ENCODE peak calls at places on chromosomes 11 and 22, in six cellular contexts. E is progenitor cell of endocrine pancreas, T is epithelial cell of esophagus, K is IMR-90, U is uterus, A is PC-3. Y is an unnamed sample.
A peak's percentile ranks its signal among the peaks of the same experiment; 100 is the strongest.

GRCh38 chr11:69791266-69791665 is 16.1 kb upstream of the FGF4 start:
- DNase-seq in E (no peak), T (peak; percentile 18), K (peak; percentile 61), U (no peak), A (peak; percentile 89), Y (no peak)

GRCh38 chr22:28180804-28181203 is 261.7 kb upstream of the PITPNB start:
- DNase-seq in E (no peak), T (no peak), K (no peak), U (no peak), A (no peak), Y (no peak)

GRCh38 chr11:77131560-77131959 is 3.5 kb downstream of the MYO7A start:
- DNase-seq in E (no peak), T (no peak), K (no peak), U (no peak), A (no peak), Y (no peak)

GRCh38 chr11:91173701-91174100 is 950.9 kb upstream of the CHORDC1 start:
- DNase-seq in E (no peak), T (peak; percentile 53), K (peak; percentile 28), U (no peak), A (peak; percentile 64), Y (no peak)

GRCh38 chr11:42631223-42631843 is 680.5 kb upstream of the API5 start:
- DNase-seq in E (no peak), T (peak; percentile 34), K (no peak), U (no peak), A (peak; percentile 65), Y (no peak)

GRCh38 chr22:45627489-45628233 is 44.0 kb upstream of the ATXN10 start:
- DNase-seq in E (no peak), T (no peak), K (no peak), U (no peak), A (no peak), Y (no peak)

GRCh38 chr11:5123802-5124521 is 14.2 kb downstream of the OR52A5 start:
- DNase-seq in E (peak; percentile 41), T (peak; percentile 76), K (peak; percentile 76), U (peak; percentile 19), A (peak; percentile 71), Y (peak; percentile 79)

GRCh38 chr22:35380537-35381423 is at the start of gene HMOX1:
- DNase-seq in E (peak; percentile 58), T (peak; percentile 85), K (peak; percentile 85), U (peak; percentile 92), A (peak; percentile 71), Y (peak; percentile 81)

GRCh38 chr22:46754110-46754799 is 8.2 kb upstream of the TBC1D22A start:
- DNase-seq in E (no peak), T (peak; percentile 97), K (peak; percentile 99), U (peak; percentile 86), A (peak; percentile 91), Y (no peak)

GRCh38 chr22:24810043-24810749 is 4.2 kb downstream of the SGSM1 start:
- DNase-seq in E (no peak), T (no peak), K (no peak), U (peak; percentile 27), A (no peak), Y (peak; percentile 15)

GRCh38 chr22:17145021-17145680 is 13.9 kb downstream of the HDHD5 start:
- DNase-seq in E (no peak), T (no peak), K (no peak), U (no peak), A (no peak), Y (no peak)

GRCh38 chr11:95522871-95523270 is 266.7 kb downstream of the FAM76B start:
- DNase-seq in E (no peak), T (peak; percentile 97), K (peak; percentile 45), U (no peak), A (no peak), Y (no peak)

GRCh38 chr11:2580061-2580421 is 119.8 kb downstream of the KCNQ1OT1 start:
- DNase-seq in E (no peak), T (no peak), K (no peak), U (peak; percentile 10), A (no peak), Y (no peak)

GRCh38 chr11:87290304-87290922 is 252.7 kb downstream of the TMEM135 start:
- DNase-seq in E (no peak), T (peak; percentile 63), K (peak; percentile 64), U (no peak), A (peak; percentile 93), Y (no peak)

GRCh38 chr11:47394322-47395224 is 13.8 kb upstream of the SLC39A13 start:
- DNase-seq in E (no peak), T (no peak), K (peak; percentile 20), U (no peak), A (no peak), Y (peak; percentile 76)

GRCh38 chr11:35484435-35484834 is 41.0 kb downstream of the PAMR1 start:
- DNase-seq in E (no peak), T (peak; percentile 11), K (peak; percentile 85), U (no peak), A (peak; percentile 95), Y (no peak)

GRCh38 chr11:17171342-17171741 is 36.4 kb downstream of the PIK3C2A start:
- DNase-seq in E (no peak), T (peak; percentile 9), K (peak; percentile 60), U (no peak), A (no peak), Y (no peak)

GRCh38 chr11:68610452-68611116 is 73.8 kb upstream of the GAL start:
- DNase-seq in E (no peak), T (no peak), K (peak; percentile 5), U (no peak), A (no peak), Y (no peak)
- TF ChIP-seq CTCF in E (peak; percentile 31), T (peak; percentile 28), K (peak; percentile 34), U (no peak), A (peak; percentile 54), Y (no peak)

DNA sequence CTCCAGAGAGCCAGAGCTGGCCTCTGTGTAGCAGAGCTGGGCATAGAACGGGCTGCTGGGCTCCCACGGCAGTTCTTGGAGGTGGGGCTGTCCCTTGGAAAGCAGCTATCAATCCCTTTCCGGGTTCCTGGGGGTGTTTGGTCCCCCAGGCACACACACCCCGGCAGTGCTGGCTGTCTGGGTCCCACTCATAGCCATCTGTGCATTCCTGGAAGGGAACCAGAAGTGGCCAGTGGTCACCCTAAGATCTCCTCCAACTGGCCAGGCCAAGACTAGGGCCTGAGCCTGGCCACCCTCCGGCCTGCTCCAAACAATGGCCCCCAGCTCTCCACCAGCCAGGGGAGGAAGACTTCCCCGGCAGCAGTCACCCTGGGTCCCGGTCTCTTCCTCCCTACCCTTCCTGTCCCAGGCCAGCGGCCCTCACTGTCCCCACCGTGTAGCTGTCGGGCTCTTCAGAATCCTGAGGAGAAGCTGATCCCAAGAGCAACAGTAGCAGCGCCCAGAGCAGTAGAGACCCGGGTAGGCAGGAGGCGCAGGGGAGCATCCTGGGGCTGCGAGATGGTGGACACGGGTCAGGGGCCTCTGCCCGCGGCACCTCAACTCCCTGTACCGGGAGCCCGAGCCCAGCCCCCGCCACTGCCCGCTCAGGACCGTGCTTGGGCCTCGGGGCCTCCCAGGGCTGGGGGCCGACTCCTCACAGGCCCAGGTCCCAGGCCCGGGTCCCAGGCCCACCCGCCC is 620 bp downstream of the EFEMP2 start:
- DNase-seq in E (peak; percentile 42), T (no peak), K (no peak), U (no peak), A (no peak), Y (peak; percentile 56)
- TF ChIP-seq CTCF in E (peak; percentile 28), T (no peak), K (peak; percentile 23), U (no peak), A (no peak), Y (no peak)

GRCh38 chr11:106329273-106330018 is 252.0 kb downstream of the AASDHPPT start:
- DNase-seq in E (no peak), T (no peak), K (no peak), U (no peak), A (peak; percentile 76), Y (no peak)
- TF ChIP-seq CTCF in E (no peak), T (no peak), K (no peak), U (no peak), A (peak; percentile 33), Y (no peak)

GRCh38 chr11:58275002-58275401 is 6.9 kb upstream of the OR10W1 start:
- DNase-seq in E (no peak), T (no peak), K (no peak), U (no peak), A (no peak), Y (no peak)
- TF ChIP-seq CTCF in E (no peak), T (no peak), K (no peak), U (no peak), A (no peak), Y (no peak)

GRCh38 chr11:108680267-108680666 is 15.4 kb downstream of the DDX10 start:
- DNase-seq in E (no peak), T (no peak), K (peak; percentile 39), U (no peak), A (no peak), Y (no peak)

DNA sequence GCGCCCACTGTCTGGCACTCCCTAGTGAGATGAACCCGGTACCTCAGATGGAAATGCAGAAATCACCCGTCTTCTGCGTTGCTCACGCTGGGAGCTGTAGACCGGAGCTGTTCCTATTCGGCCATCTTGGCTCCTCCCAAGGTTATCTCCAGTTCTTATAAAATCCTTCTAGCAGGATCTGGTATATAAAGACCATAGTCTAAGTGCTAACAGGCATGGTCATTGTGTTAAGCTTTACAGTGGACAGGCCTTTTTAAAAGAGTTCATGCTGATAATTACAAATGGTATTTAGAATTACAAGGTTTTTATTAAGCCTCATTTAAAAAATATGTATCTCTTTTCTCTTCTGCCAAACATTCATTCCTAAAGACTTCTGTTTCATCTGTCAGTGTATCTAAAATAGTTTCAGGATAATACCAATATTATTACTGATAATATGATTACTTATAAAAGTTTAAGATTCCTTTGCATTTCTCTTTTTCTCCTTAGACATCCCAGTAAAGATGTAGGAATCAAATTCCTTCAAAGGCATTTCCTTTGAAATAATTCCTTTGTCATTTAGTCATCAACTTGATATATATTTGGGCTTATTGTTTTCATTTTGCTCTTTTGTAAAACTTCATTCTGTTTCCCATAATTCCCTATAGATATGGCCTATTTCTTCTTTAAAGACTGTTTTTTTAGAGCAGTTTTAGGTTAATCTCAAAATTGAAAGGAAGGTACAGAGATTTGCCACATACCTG is 20.7 kb downstream of the DDX10 start:
- DNase-seq in E (no peak), T (no peak), K (peak; percentile 29), U (no peak), A (no peak), Y (no peak)
- TF ChIP-seq CTCF in E (no peak), T (no peak), K (no peak), U (no peak), A (no peak), Y (no peak)

DNA sequence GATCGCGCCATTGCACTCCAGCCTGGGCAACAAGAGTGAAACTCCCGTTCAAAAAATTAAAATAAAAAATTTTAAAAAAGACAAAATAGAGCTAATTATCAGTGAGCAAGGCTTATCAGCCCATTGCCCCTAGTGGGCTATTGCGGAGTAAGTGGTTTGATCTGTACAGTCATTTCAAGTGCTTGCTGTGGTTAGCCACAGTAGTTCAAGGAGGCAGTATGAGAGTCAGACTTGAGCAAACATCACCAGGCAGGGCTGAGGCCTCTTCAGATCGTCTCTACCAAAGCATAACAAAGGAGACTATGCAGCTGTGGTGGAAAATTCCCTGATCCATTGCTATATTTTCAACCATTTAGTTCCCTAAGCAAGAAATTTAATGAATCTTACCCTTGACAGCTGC is 4.3 kb upstream of the SBF2 start:
- DNase-seq in E (no peak), T (peak; percentile 55), K (peak; percentile 98), U (no peak), A (peak; percentile 84), Y (no peak)
- TF ChIP-seq CTCF in E (no peak), T (no peak), K (peak; percentile 48), U (no peak), A (peak; percentile 29), Y (no peak)